ENCODE peak calls at places on chromosomes 13 and 19, in five cellular contexts. I is stimulated activated CD8-positive, alpha-beta memory T cell treated with anti-CD3 and anti-CD28 coated beads, Interleukin-4, amount 100 ng/mL, for 1 hour; L is foreskin fibroblast; B is naive thymus-derived CD8-positive, alpha-beta T cell; F is fibroblast of lung. U is an unnamed sample.

GRCh38 chr13:97026759-97027555 is 32.7 kb upstream of the OXGR1 start:
- DNase-seq in I (no peak), L (no peak), B (no peak), F (peak; percentile 3), U (no peak)

GRCh38 chr19:13040232-13040915 is 45.1 kb downstream of the NFIX start:
- DNase-seq in I (no peak), L (no peak), B (no peak), F (no peak), U (no peak)

GRCh38 chr13:81197966-81198365 is 857.0 kb upstream of the SPRY2 start:
- DNase-seq in I (no peak), L (no peak), B (no peak), F (no peak), U (no peak)

GRCh38 chr13:48783181-48783630 is 129.5 kb downstream of the CYSLTR2 start:
- DNase-seq in I (no peak), L (peak; percentile 99), B (no peak), F (peak; percentile 83), U (no peak)

GRCh38 chr13:28609936-28610335 is 49.0 kb upstream of the POMP start:
- DNase-seq in I (no peak), L (peak; percentile 52), B (no peak), F (peak; percentile 48), U (no peak)

GRCh38 chr19:17479325-17479791 is 9.0 kb downstream of the SLC27A1 start:
- DNase-seq in I (no peak), L (peak; percentile 74), B (no peak), F (peak; percentile 73), U (no peak)

GRCh38 chr13:30610311-30610710 is 7.4 kb upstream of the USPL1 start:
- DNase-seq in I (no peak), L (no peak), B (no peak), F (no peak), U (no peak)

GRCh38 chr13:99057310-99057975 is 79.6 kb upstream of the DOCK9 start:
- DNase-seq in I (no peak), L (peak; percentile 74), B (no peak), F (no peak), U (no peak)

GRCh38 chr13:50126378-50127016 is 111.3 kb downstream of the KCNRG start:
- DNase-seq in I (no peak), L (peak; percentile 6), B (no peak), F (peak; percentile 35), U (no peak)

U was measured in effector memory CD8-positive, alpha-beta T cell.